ENCODE peak calls at places on chromosomes 2 and 18, in nine cellular contexts. L is adrenal gland; N is osteoblast; J is heart right ventricle; B is esophagus squamous epithelium; M is OCI-LY7; U is neural progenitor cell; X is CD8-positive, alpha-beta T cell; Q is heart left ventricle. Y is an unnamed sample.

GRCh38 chr2:61948661-61949457 is 43.4 kb downstream of the COMMD1 start:
- DNase-seq in L (no peak), N (no peak), J (no peak), B (no peak), M (no peak), U (no peak), X (no peak), Q (no peak), Y (no peak)

GRCh38 chr2:231038483-231039293 is 1.4 kb downstream of the C2orf72 start:
- DNase-seq in L (no peak), N (no peak), J (no peak), B (no peak), M (no peak), U (peak; percentile 28), X (no peak), Q (no peak), Y (no peak)

GRCh38 chr2:175769200-175769599 is 232.9 kb downstream of the LNPK start:
- DNase-seq in L (no peak), N (no peak), J (no peak), B (no peak), M (no peak), U (no peak), X (no peak), Q (no peak), Y (no peak)

GRCh38 chr18:8341481-8342230 is 267.6 kb upstream of the RAB12 start:
- DNase-seq in L (no peak), N (no peak), J (no peak), B (no peak), M (no peak), U (no peak), X (no peak), Q (no peak), Y (no peak)

GRCh38 chr2:240064898-240065297 is 11.6 kb upstream of the OR6B3 start:
- DNase-seq in L (no peak), N (no peak), J (no peak), B (no peak), M (no peak), U (no peak), X (no peak), Q (no peak), Y (no peak)

GRCh38 chr2:169693344-169693743 is 861 bp downstream of the CFAP210 start:
- DNase-seq in L (no peak), N (no peak), J (no peak), B (no peak), M (peak; percentile 7), U (no peak), X (no peak), Q (no peak), Y (no peak)

GRCh38 chr2:94994914-94995236 is 30.6 kb upstream of the MAL start:
- DNase-seq in L (no peak), N (no peak), J (no peak), B (no peak), M (no peak), U (no peak), X (no peak), Q (no peak), Y (no peak)

GRCh38 chr18:54883816-54884604 is 55.7 kb downstream of the RAB27B start:
- DNase-seq in L (no peak), N (peak; percentile 50), J (no peak), B (no peak), M (no peak), U (no peak), X (no peak), Q (no peak), Y (no peak)

GRCh38 chr18:24910217-24910616 is 441.7 kb downstream of the ZNF521 start:
- DNase-seq in L (no peak), N (no peak), J (no peak), B (no peak), M (no peak), U (no peak), X (no peak), Q (no peak), Y (no peak)

GRCh38 chr18:46555724-46556123 is 101.3 kb downstream of the LOXHD1 start:
- DNase-seq in L (no peak), N (no peak), J (peak; percentile 11), B (no peak), M (peak; percentile 6), U (peak; percentile 69), X (no peak), Q (no peak), Y (no peak)

GRCh38 chr2:8255448-8255800 is 426.4 kb upstream of the ID2 start:
- DNase-seq in L (no peak), N (peak; percentile 39), J (no peak), B (no peak), M (no peak), U (no peak), X (no peak), Q (no peak), Y (no peak)

GRCh38 chr2:201860541-201861154 is 54.3 kb downstream of the CDK15 start:
- DNase-seq in L (peak; percentile 60), N (peak; percentile 59), J (peak; percentile 49), B (no peak), M (peak; percentile 64), U (peak; percentile 86), X (peak; percentile 31), Q (peak; percentile 36), Y (peak; percentile 32)

GRCh38 chr2:61639721-61640120 is 101.6 kb upstream of the XPO1 start:
- DNase-seq in L (no peak), N (no peak), J (no peak), B (no peak), M (no peak), U (no peak), X (no peak), Q (no peak), Y (no peak)

GRCh38 chr18:79922971-79923411 is 28.5 kb downstream of the SLC66A2 start:
- DNase-seq in L (peak; percentile 7), N (peak; percentile 57), J (no peak), B (no peak), M (no peak), U (no peak), X (no peak), Q (no peak), Y (peak; percentile 3)

GRCh38 chr2:15645720-15646385 is 54.2 kb downstream of the DDX1 start:
- DNase-seq in L (no peak), N (no peak), J (no peak), B (no peak), M (no peak), U (no peak), X (no peak), Q (no peak), Y (no peak)

GRCh38 chr2:209773377-209773776 is 1.7 kb downstream of the UNC80 start:
- DNase-seq in L (no peak), N (no peak), J (no peak), B (no peak), M (no peak), U (no peak), X (no peak), Q (no peak), Y (no peak)

GRCh38 chr2:9109871-9110270 is 96.7 kb upstream of the ASAP2 start:
- DNase-seq in L (no peak), N (no peak), J (no peak), B (no peak), M (no peak), U (no peak), X (no peak), Q (no peak), Y (no peak)

GRCh38 chr2:86543335-86543734 is 19.9 kb downstream of the CHMP3 start:
- DNase-seq in L (no peak), N (no peak), J (no peak), B (no peak), M (no peak), U (no peak), X (no peak), Q (no peak), Y (no peak)

DNA sequence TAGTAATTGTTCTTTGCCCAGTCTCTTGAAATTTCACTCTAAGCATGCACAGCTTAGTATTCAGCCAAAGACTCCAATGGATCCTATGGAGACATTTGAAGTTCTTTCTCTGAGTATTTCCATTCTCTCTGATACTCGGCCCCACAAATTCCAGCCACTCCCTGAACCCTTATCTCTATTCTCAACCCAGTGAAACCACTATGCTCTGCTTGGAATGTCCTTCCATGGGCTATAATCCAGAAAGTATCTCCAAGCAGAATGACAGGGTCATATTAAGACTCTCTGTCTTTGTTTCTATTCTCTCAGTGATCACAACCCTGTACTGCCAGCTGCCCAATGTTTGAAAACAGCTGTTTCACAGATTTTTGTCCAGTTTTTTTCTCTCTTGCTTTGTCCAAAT is 22.0 kb downstream of the CHMP3 start:
- DNase-seq in L (no peak), N (no peak), J (no peak), B (no peak), M (no peak), U (no peak), X (no peak), Q (no peak), Y (no peak)
- H3K9me3 ChIP-seq in L (no peaks in the 10 kb centered on the region), N (no peaks in the 10 kb centered on the region), J (no peaks in the 10 kb centered on the region), B (peaks cover 9% of the 10 kb centered on the region), M (no peaks in the 10 kb centered on the region), U (no peaks in the 10 kb centered on the region), X (no peaks in the 10 kb centered on the region), Q (no peaks in the 10 kb centered on the region), Y (no peaks in the 10 kb centered on the region)

DNA sequence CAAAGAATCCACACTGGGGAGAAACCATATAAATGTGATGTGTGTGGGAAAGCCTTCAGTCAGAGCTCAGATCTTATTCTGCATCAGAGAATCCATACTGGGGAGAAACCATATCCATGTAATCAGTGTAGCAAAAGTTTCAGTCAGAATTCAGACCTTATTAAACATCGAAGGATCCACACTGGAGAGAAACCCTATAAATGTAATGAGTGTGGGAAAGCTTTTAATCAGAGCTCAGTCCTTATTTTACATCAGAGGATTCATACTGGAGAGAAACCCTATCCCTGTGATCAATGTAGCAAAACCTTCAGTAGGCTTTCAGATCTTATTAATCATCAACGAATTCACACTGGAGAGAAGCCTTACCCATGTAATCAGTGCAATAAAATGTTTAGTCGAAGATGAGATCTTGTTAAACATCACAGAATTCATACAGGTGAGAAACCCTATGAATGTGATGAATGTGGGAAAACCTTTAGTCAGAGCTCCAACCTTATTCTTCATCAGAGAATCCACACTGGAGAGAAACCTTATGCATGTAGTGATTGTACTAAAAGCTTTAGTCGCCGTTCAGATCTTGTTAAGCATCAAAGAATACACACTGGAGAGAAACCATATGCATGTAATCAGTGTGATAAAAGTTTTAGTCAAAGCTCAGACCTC is 16.7 kb upstream of the ZSCAN30 start:
- DNase-seq in L (no peak), N (no peak), J (no peak), B (no peak), M (no peak), U (no peak), X (no peak), Q (no peak), Y (no peak)
- H3K9me3 ChIP-seq in L (no peaks in the 10 kb centered on the region), N (peaks cover 56% of the 10 kb centered on the region), J (peaks cover 89% of the 10 kb centered on the region), B (peaks cover 85% of the 10 kb centered on the region), M (peaks cover 6% of the 10 kb centered on the region), U (peaks cover 55% of the 10 kb centered on the region), X (peaks cover 79% of the 10 kb centered on the region), Q (peaks cover 11% of the 10 kb centered on the region), Y (peaks cover 49% of the 10 kb centered on the region)

DNA sequence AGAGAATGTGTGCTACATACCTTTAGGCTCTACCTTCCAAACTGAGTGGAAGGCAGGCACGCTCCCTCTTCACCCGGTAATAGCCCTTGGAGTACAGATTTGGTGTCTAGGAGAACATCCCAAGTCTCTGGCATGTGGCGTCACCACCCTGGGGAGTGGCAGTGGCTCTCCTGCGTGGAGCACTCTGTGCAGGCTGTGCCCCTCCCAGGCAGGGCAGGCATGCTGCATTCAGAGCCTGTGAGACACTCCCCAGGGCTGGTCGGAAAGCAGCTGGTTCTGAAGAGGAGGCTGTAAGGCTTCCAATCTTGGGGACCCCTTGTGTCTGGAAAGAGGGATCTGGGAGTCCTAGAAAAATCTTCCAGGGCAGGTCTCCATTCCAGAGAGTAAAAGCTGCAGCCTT is 193.3 kb downstream of the ANKRD30B start:
- DNase-seq in L (no peak), N (peak; percentile 43), J (no peak), B (no peak), M (no peak), U (no peak), X (no peak), Q (no peak), Y (no peak)
- H3K9me3 ChIP-seq in L (no peaks in the 10 kb centered on the region), N (no peaks in the 10 kb centered on the region), J (no peaks in the 10 kb centered on the region), B (no peaks in the 10 kb centered on the region), M (no peaks in the 10 kb centered on the region), U (peaks cover 6% of the 10 kb centered on the region), X (no peaks in the 10 kb centered on the region), Q (no peaks in the 10 kb centered on the region), Y (no peaks in the 10 kb centered on the region)

GRCh38 chr18:50665015-50665414 is 105.1 kb downstream of the MAPK4 start:
- DNase-seq in L (no peak), N (no peak), J (no peak), B (no peak), M (no peak), U (no peak), X (no peak), Q (no peak), Y (no peak)
- H3K9me3 ChIP-seq in L (no peaks in the 10 kb centered on the region), N (no peaks in the 10 kb centered on the region), J (no peaks in the 10 kb centered on the region), B (peaks cover 9% of the 10 kb centered on the region), M (no peaks in the 10 kb centered on the region), U (no peaks in the 10 kb centered on the region), X (no peaks in the 10 kb centered on the region), Q (no peaks in the 10 kb centered on the region), Y (no peaks in the 10 kb centered on the region)